ENCODE peak calls at places on chromosomes 6 and 20, in six cellular contexts. B is A549, I is ovary, S is endothelial cell of umbilical vein, X is suprapubic skin, Y is GM12891. C is an unnamed sample.

GRCh38 chr20:45592574-45593189 is 13.6 kb upstream of the WFDC8 start:
- DNase-seq in B (peak), I (no peak), S (peak), X (no peak), Y (peak), C (no peak)

GRCh38 chr6:137792160-137793033 is 74.7 kb upstream of the TNFAIP3 start:
- DNase-seq in B (no peak), I (no peak), S (no peak), X (no peak), Y (no peak), C (no peak)

GRCh38 chr20:36094497-36094896 is 60.0 kb upstream of the EPB41L1 start:
- DNase-seq in B (peak), I (no peak), S (peak), X (no peak), Y (no peak), C (peak)

GRCh38 chr20:36231331-36231730 is 4.9 kb upstream of the AAR2 start:
- DNase-seq in B (no peak), I (no peak), S (no peak), X (no peak), Y (no peak), C (no peak)

GRCh38 chr6:86331265-86331840 is 606.0 kb upstream of the HTR1E start:
- DNase-seq in B (no peak), I (no peak), S (no peak), X (no peak), Y (no peak), C (no peak)

GRCh38 chr6:23173231-23173630 is 603.9 kb downstream of the HDGFL1 start:
- DNase-seq in B (no peak), I (no peak), S (no peak), X (no peak), Y (no peak), C (no peak)

GRCh38 chr20:45087814-45088213 is 13.1 kb downstream of the KCNS1 start:
- DNase-seq in B (no peak), I (no peak), S (no peak), X (no peak), Y (no peak), C (no peak)

GRCh38 chr6:25959890-25960531 is 2.6 kb upstream of the TRIM38 start:
- DNase-seq in B (no peak), I (no peak), S (no peak), X (no peak), Y (no peak), C (no peak)

GRCh38 chr6:41548841-41549642 is 2.9 kb downstream of the FOXP4 start:
- DNase-seq in B (no peak), I (no peak), S (no peak), X (no peak), Y (no peak), C (no peak)

GRCh38 chr6:108175592-108176279 is 9.9 kb downstream of the NR2E1 start:
- DNase-seq in B (no peak), I (no peak), S (no peak), X (no peak), Y (no peak), C (no peak)

GRCh38 chr6:97586344-97586743 is 303.3 kb upstream of the MMS22L start:
- DNase-seq in B (peak), I (no peak), S (no peak), X (no peak), Y (no peak), C (no peak)

GRCh38 chr20:13243826-13244376 is 22.8 kb downstream of the ISM1 start:
- DNase-seq in B (peak), I (no peak), S (no peak), X (no peak), Y (no peak), C (no peak)

GRCh38 chr20:17568972-17569471 is 853 bp upstream of the DSTN start:
- DNase-seq in B (peak), I (peak), S (peak), X (peak), Y (peak), C (peak)

GRCh38 chr20:64236137-64237088 is 19.1 kb upstream of the PCMTD2 start:
- DNase-seq in B (no peak), I (no peak), S (no peak), X (no peak), Y (no peak), C (no peak)

GRCh38 chr6:52522151-52522626 is 54.7 kb downstream of the TRAM2 start:
- DNase-seq in B (no peak), I (no peak), S (peak), X (no peak), Y (no peak), C (peak)

GRCh38 chr20:40954521-40955165 is 74.0 kb upstream of the TOP1 start:
- DNase-seq in B (no peak), I (no peak), S (no peak), X (no peak), Y (no peak), C (no peak)

GRCh38 chr6:37339911-37340638 is 13.7 kb upstream of the RNF8 start:
- DNase-seq in B (no peak), I (no peak), S (no peak), X (no peak), Y (no peak), C (no peak)

GRCh38 chr6:157457787-157458186 is 76.8 kb downstream of the ZDHHC14 start:
- DNase-seq in B (no peak), I (no peak), S (no peak), X (no peak), Y (no peak), C (no peak)

GRCh38 chr6:157460182-157460999 is 79.4 kb downstream of the ZDHHC14 start:
- DNase-seq in B (no peak), I (no peak), S (peak), X (no peak), Y (no peak), C (no peak)

GRCh38 chr6:157462956-157463742 is 82.2 kb downstream of the ZDHHC14 start:
- DNase-seq in B (no peak), I (no peak), S (no peak), X (no peak), Y (no peak), C (no peak)

GRCh38 chr6:157459327-157459726 is 78.3 kb downstream of the ZDHHC14 start:
- DNase-seq in B (no peak), I (no peak), S (no peak), X (no peak), Y (no peak), C (no peak)

GRCh38 chr6:157461000-157461915 is 80.3 kb downstream of the ZDHHC14 start:
- DNase-seq in B (no peak), I (no peak), S (peak), X (no peak), Y (peak), C (no peak)
- TF ChIP-seq POLR2A in B (no peak), I (no peak), S (no peak), X (no peak), Y (no peak), C (no peak)

DNA sequence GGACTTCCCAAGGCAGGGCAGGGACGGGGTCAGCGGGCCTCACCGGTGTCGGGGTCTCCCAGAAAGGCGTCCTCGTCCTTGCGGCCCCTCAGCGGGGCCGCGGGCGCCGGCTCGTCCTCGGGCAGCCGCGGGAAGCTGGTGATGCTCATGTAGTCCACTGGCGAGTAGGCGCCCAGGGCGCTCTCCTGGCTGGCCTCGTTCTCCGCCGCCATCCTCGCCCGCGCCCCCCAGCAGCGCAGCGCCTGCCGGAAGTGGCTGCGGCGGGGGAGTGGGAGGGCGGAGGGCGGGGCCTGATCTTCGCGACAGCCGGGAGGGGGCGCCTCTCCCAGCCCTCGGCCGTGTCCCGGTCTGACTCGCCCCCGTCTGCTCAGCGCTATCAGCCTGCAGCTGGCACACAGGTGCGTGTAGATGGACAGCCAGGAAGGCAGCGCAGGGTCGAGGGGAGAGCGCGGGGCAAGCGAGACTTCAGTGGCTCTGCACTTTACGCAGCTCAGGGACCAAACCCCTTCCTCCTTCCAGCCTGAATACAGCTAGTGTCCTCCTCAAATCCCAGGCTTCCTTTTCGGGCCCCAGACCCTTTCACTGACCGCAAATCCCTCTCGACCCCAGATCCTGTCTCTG is at the start of gene GGT7:
- DNase-seq in B (peak), I (peak), S (peak), X (peak), Y (peak), C (peak)
- TF ChIP-seq POLR2A in B (peak), I (no peak), S (no peak), X (no peak), Y (no peak), C (peak)

GRCh38 chr20:23105193-23105592 is 19.1 kb upstream of the CD93 start:
- DNase-seq in B (no peak), I (no peak), S (no peak), X (no peak), Y (no peak), C (no peak)

GRCh38 chr20:23103284-23104018 is 17.3 kb upstream of the CD93 start:
- DNase-seq in B (no peak), I (no peak), S (peak), X (no peak), Y (no peak), C (no peak)

GRCh38 chr20:23101696-23102095 is 15.6 kb upstream of the CD93 start:
- DNase-seq in B (no peak), I (no peak), S (no peak), X (no peak), Y (no peak), C (no peak)

GRCh38 chr20:23108871-23109270 is 22.7 kb upstream of the CD93 start:
- DNase-seq in B (no peak), I (no peak), S (no peak), X (no peak), Y (no peak), C (no peak)

GRCh38 chr20:23106271-23106851 is 20.2 kb upstream of the CD93 start:
- DNase-seq in B (no peak), I (no peak), S (peak), X (no peak), Y (no peak), C (no peak)
- TF ChIP-seq POLR2A in B (no peak), I (no peak), S (peak), X (no peak), Y (no peak), C (no peak)

DNA sequence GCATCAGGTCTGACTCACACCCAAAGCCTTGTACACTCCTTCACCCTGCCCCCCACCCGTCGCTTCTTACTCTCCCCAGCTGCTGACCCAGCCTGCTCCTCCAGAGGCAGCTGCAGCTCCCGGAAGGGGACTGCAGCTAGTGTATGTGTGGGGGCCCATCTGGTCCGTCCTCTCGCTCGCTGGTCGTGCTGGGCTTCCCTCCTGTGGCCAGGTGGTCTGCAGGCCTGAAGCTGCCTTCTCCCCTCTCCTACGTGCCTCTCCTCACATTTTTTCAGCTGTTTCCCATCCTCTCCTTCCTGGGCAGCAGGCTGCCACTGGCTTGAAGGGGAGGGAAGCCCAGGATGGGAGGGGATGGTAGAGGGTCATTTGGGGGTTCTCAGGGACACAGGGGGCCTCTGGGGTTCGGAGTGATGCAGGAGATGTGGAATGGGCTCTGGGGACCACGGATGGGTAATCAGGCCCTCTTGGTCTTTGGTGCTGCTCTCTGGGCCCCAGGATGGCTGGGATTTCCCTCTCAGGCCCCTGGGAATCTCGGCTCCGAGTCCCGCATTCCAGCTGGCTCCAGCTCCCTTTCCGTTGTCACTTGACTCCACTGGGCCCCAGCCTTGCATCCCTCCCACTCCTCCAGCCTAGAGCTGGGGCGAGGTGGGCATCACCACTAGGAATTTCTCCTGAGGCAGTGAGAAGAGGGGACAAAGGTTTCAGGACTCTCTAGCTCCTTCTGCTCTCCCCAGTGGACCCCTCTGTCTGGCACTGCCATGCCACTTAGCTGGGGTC is 2.1 kb upstream of the DDR1 start:
- DNase-seq in B (no peak), I (peak), S (no peak), X (no peak), Y (no peak), C (no peak)
- TF ChIP-seq POLR2A in B (no peak), I (no peak), S (no peak), X (no peak), Y (no peak), C (no peak)

DNA sequence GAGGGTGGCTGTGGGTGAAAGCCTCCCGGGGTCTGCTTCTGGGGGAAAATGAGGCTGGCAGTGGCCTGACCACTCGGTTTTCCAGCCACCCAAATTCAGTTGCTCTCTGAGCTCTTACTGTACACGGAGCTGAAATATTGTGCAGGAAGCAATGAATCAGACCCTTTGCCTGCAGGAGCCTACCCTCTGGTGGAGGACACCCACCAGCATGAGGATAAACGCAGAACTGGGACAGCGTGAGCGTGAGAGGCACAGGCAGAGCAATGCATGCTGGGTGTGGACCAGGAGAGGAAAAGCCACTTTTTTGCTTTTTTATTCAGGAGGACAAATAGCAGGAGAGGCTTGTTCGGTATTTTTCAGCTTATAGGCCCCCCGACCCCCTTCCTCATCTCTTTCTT is 298.1 kb downstream of the QKI start:
- DNase-seq in B (no peak), I (no peak), S (no peak), X (no peak), Y (no peak), C (no peak)
- TF ChIP-seq POLR2A in B (no peak), I (no peak), S (no peak), X (no peak), Y (no peak), C (no peak)

DNA sequence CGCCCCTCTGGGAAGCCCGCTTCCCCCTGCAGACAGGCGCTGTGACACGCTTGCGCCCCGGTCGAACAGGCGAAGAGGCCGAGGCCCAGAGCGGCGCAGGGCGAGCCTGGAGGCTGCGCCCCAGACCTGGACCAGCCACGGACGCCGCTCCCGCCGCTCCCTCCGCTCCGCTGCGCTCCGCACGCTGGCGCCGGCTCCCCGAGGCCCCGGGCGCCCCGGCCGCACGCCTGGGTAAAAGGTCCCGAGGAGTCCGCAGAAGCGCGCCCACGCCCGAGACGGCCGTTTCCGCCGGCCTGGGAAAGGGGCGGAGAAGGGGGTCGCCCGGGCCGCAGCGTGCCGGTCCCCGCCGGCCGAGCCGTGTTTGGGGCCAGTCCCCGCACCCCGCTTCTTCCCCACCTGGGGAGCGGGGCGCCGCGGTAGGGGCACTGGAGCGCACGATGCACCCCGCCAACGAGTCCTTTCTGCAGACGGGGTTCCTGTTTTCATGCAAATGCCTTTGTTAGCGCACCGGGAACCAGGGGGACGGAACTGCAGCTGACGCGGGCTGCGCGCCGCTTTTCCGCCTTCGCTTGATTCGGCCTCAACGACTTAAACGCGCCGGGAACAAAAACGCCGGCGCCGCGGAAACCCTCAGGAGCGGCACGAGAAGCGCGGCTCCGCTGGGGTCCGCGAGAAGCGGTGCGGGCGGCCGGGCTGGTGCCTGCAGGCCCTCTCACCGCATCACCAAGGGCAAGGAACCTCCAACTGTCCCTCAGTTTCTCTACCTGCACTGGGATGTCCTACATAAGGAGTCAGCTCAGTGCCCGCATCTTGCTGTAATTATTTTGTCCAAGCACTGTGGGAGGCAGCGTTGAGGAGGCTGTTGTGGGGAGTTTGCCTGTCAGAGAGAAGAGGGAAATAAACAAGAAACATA is 91.7 kb upstream of the SIRPA start:
- DNase-seq in B (no peak), I (no peak), S (peak), X (no peak), Y (peak), C (no peak)
- TF ChIP-seq POLR2A in B (no peak), I (no peak), S (no peak), X (peak), Y (no peak), C (no peak)

DNA sequence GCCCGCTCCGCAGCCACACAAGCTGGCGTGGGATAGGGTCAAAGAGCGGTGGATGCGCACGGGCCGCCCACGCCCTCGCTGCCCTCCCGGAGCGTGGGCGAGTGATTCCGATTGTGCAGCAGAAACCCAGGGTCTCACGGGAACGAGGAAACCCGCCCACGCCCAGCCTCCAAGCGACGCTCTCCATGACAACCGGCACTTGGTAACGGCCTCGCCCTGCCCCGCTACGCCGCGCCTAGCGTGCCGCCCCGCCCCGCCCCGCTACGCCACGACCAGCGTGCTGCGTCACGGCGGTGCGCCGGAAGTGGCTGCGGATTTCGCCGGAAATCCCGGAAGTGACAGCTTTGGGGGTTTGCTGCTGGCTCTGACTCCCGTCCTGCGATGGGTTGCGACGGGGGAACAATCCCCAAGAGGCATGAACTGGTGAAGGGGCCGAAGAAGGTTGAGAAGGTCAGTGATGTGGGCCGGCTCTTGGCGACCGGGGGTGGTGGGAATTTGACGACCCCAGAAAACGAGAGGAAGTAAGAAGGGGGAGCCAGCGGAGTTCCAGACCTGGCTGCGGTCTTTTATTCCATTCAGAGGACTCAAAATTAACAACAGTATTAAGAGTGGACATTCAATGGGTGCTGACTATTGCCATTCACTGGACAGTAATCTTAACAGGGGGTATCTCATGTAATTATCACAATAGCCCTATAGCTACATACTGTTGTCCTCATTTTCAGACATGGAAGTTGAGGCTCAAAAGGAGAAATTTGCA is at the start of gene RTF2:
- DNase-seq in B (peak), I (peak), S (peak), X (peak), Y (peak), C (peak)
- TF ChIP-seq POLR2A in B (peak), I (peak), S (peak), X (peak), Y (peak), C (peak)

GRCh38 chr6:3749390-3749978 is 2.0 kb downstream of the PXDC1 start:
- DNase-seq in B (no peak), I (no peak), S (peak), X (peak), Y (no peak), C (no peak)

GRCh38 chr6:3746696-3747095 is 4.8 kb downstream of the PXDC1 start:
- DNase-seq in B (no peak), I (no peak), S (no peak), X (peak), Y (no peak), C (peak)

GRCh38 chr6:3748726-3749389 is 2.7 kb downstream of the PXDC1 start:
- DNase-seq in B (no peak), I (no peak), S (no peak), X (peak), Y (no peak), C (no peak)

GRCh38 chr6:3747100-3747737 is 4.3 kb downstream of the PXDC1 start:
- DNase-seq in B (no peak), I (no peak), S (no peak), X (peak), Y (no peak), C (peak)

GRCh38 chr6:3748208-3748701 is 3.3 kb downstream of the PXDC1 start:
- DNase-seq in B (peak), I (no peak), S (peak), X (peak), Y (no peak), C (peak)
- TF ChIP-seq POLR2A in B (no peak), I (no peak), S (peak), X (no peak), Y (no peak), C (no peak)

DNA sequence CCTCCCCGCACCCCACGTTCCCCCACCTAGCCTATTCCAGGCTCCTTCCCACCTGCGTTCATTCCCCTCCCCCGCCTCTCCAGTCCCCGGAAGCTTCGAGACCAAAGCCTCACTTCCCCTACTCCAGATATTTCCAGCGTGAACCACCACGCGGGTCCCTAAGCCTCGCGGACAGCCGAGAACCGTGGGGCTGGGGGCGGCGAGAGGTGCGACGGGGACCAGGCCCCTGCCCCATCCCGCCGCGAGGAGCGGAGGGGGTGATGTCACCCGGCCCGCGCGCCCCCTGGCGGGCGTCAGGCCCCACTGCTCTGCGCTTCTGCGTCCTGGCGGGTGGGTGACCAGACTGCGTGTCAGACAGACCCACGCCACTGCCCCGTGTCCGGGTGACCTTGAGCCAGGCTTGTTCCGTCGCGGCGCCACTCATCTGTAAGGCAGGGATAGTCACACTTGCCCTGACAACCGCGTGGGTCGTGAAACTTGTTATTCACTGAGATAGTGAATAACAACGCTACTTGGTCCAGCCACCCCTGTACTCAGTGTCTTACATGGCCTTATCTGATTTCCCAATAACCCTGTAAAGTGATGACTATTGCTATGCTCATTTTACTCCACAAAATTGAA is 9.0 kb upstream of the HSP90AB1 start:
- DNase-seq in B (peak), I (peak), S (peak), X (no peak), Y (peak), C (peak)
- TF ChIP-seq POLR2A in B (peak), I (peak), S (peak), X (peak), Y (no peak), C (peak)

C was measured in uterus.